ENCODE peak calls at places on chromosomes 13 and 19, in four cellular contexts. One of them, this sample, is unnamed.

GRCh38 chr13:34469212-34469983 is 472.7 kb upstream of the NBEA start:
- DNase-seq in colonic mucosa: no peak
- DNase-seq in Calu3: peak
- DNase-seq in cardiac fibroblast: peak
- DNase-seq in this sample: no peak

GRCh38 chr19:48218964-48219363 is 36.7 kb downstream of the CARD8 start:
- DNase-seq in colonic mucosa: no peak
- DNase-seq in cardiac fibroblast: peak
- DNase-seq in Calu3: no peak
- DNase-seq in this sample: no peak

GRCh38 chr19:32921624-32922023 is 50.1 kb downstream of the CEP89 start:
- DNase-seq in Calu3: no peak
- DNase-seq in cardiac fibroblast: no peak
- DNase-seq in colonic mucosa: no peak
- DNase-seq in this sample: no peak

GRCh38 chr13:27975579-27976361 is 6.7 kb upstream of the CDX2 start:
- DNase-seq in colonic mucosa: no peak
- DNase-seq in Calu3: no peak
- DNase-seq in cardiac fibroblast: no peak
- DNase-seq in this sample: peak

GRCh38 chr13:93794197-93794885 is 567.7 kb downstream of the GPC6 start:
- DNase-seq in colonic mucosa: no peak
- DNase-seq in Calu3: no peak
- DNase-seq in cardiac fibroblast: no peak
- DNase-seq in this sample: no peak

GRCh38 chr13:21322988-21323387 is 136.1 kb downstream of the ZDHHC20 start:
- DNase-seq in Calu3: no peak
- DNase-seq in cardiac fibroblast: no peak
- DNase-seq in colonic mucosa: no peak
- DNase-seq in this sample: no peak

GRCh38 chr19:7326105-7326877 is 22.4 kb upstream of the ARHGEF18 start:
- DNase-seq in cardiac fibroblast: peak
- DNase-seq in colonic mucosa: peak
- DNase-seq in Calu3: no peak
- DNase-seq in this sample: no peak

GRCh38 chr13:104534847-104535246 is 1468.6 kb upstream of the SLC10A2 start:
- DNase-seq in colonic mucosa: peak
- DNase-seq in Calu3: no peak
- DNase-seq in cardiac fibroblast: no peak
- DNase-seq in this sample: no peak

GRCh38 chr13:28718538-28719226 is at the start of gene SLC46A3:
- DNase-seq in Calu3: peak
- DNase-seq in cardiac fibroblast: peak
- DNase-seq in colonic mucosa: peak
- DNase-seq in this sample: peak

GRCh38 chr13:39956036-39956435 is 300.6 kb downstream of the COG6 start:
- DNase-seq in cardiac fibroblast: no peak
- DNase-seq in colonic mucosa: no peak
- DNase-seq in Calu3: no peak
- DNase-seq in this sample: no peak

GRCh38 chr19:55418185-55418584 is 10.6 kb upstream of the UBE2S start:
- DNase-seq in colonic mucosa: peak
- DNase-seq in cardiac fibroblast: peak
- DNase-seq in Calu3: peak
- DNase-seq in this sample: no peak

GRCh38 chr19:7852851-7853759 is 21.1 kb downstream of the PRR36 start:
- DNase-seq in cardiac fibroblast: peak
- DNase-seq in Calu3: peak
- DNase-seq in colonic mucosa: peak
- DNase-seq in this sample: no peak

GRCh38 chr13:35894636-35895035 is 236.5 kb downstream of the DCLK1 start:
- DNase-seq in Calu3: no peak
- DNase-seq in colonic mucosa: no peak
- DNase-seq in cardiac fibroblast: no peak
- DNase-seq in this sample: no peak

GRCh38 chr19:5364674-5365073 is 24.1 kb upstream of the PTPRS start:
- DNase-seq in colonic mucosa: no peak
- DNase-seq in Calu3: no peak
- DNase-seq in cardiac fibroblast: no peak
- DNase-seq in this sample: no peak

GRCh38 chr13:41858783-41859182 is 102.1 kb downstream of the VWA8 start:
- DNase-seq in cardiac fibroblast: no peak
- DNase-seq in Calu3: no peak
- DNase-seq in colonic mucosa: no peak
- DNase-seq in this sample: no peak

GRCh38 chr13:97307882-97308624 is 85.9 kb downstream of the MBNL2 start:
- DNase-seq in Calu3: peak
- DNase-seq in colonic mucosa: no peak
- DNase-seq in cardiac fibroblast: peak
- DNase-seq in this sample: no peak

GRCh38 chr19:11191273-11191755 is 6.0 kb downstream of the KANK2 start:
- DNase-seq in Calu3: no peak
- DNase-seq in colonic mucosa: peak
- DNase-seq in cardiac fibroblast: peak
- DNase-seq in this sample: peak

GRCh38 chr19:17902701-17903100 is 30.1 kb upstream of the CCDC124 start:
- DNase-seq in colonic mucosa: no peak
- DNase-seq in Calu3: no peak
- DNase-seq in cardiac fibroblast: peak
- DNase-seq in this sample: no peak

GRCh38 chr13:105410602-105411001 is 1124.9 kb downstream of the EFNB2 start:
- DNase-seq in Calu3: peak
- DNase-seq in colonic mucosa: peak
- DNase-seq in cardiac fibroblast: peak
- DNase-seq in this sample: no peak

GRCh38 chr19:33098023-33098652 is 17.2 kb downstream of the GPATCH1 start:
- DNase-seq in Calu3: peak
- DNase-seq in cardiac fibroblast: no peak
- DNase-seq in colonic mucosa: no peak
- DNase-seq in this sample: no peak

GRCh38 chr19:13117772-13118423 is at the start of gene NACC1:
- DNase-seq in Calu3: peak
- DNase-seq in colonic mucosa: peak
- DNase-seq in cardiac fibroblast: peak
- DNase-seq in this sample: peak

GRCh38 chr13:102914629-102914935 is 68.8 kb downstream of the ERCC5 start:
- DNase-seq in colonic mucosa: no peak
- DNase-seq in cardiac fibroblast: no peak
- DNase-seq in Calu3: no peak
- DNase-seq in this sample: no peak

GRCh38 chr19:15532779-15533521 is 24.6 kb downstream of the CYP4F22 start:
- DNase-seq in colonic mucosa: no peak
- DNase-seq in Calu3: no peak
- DNase-seq in cardiac fibroblast: no peak
- DNase-seq in this sample: no peak

GRCh38 chr13:92197669-92198068 is 799.2 kb downstream of the GPC5 start:
- DNase-seq in Calu3: no peak
- DNase-seq in colonic mucosa: no peak
- DNase-seq in cardiac fibroblast: peak
- DNase-seq in this sample: no peak
- TF ChIP-seq CTCF in Calu3: no peak
- TF ChIP-seq CTCF in colonic mucosa: no peak
- TF ChIP-seq CTCF in cardiac fibroblast: no peak
- TF ChIP-seq CTCF in this sample: no peak

GRCh38 chr19:39399684-39400465 is 6.8 kb upstream of the ZFP36 start:
- DNase-seq in colonic mucosa: no peak
- DNase-seq in Calu3: no peak
- DNase-seq in cardiac fibroblast: no peak
- DNase-seq in this sample: no peak

GRCh38 chr19:39402417-39403297 is 4.0 kb upstream of the ZFP36 start:
- DNase-seq in cardiac fibroblast: peak
- DNase-seq in Calu3: peak
- DNase-seq in colonic mucosa: peak
- DNase-seq in this sample: peak

GRCh38 chr19:39403331-39404312 is 3.0 kb upstream of the ZFP36 start:
- DNase-seq in Calu3: peak
- DNase-seq in cardiac fibroblast: peak
- DNase-seq in colonic mucosa: peak
- DNase-seq in this sample: peak

GRCh38 chr19:39400997-39401548 is 5.6 kb upstream of the ZFP36 start:
- DNase-seq in cardiac fibroblast: no peak
- DNase-seq in colonic mucosa: no peak
- DNase-seq in Calu3: no peak
- DNase-seq in this sample: no peak

GRCh38 chr19:39401549-39402416 is 4.9 kb upstream of the ZFP36 start:
- DNase-seq in cardiac fibroblast: peak
- DNase-seq in colonic mucosa: peak
- DNase-seq in Calu3: peak
- DNase-seq in this sample: no peak
- TF ChIP-seq CTCF in cardiac fibroblast: no peak
- TF ChIP-seq CTCF in colonic mucosa: no peak
- TF ChIP-seq CTCF in Calu3: no peak
- TF ChIP-seq CTCF in this sample: no peak

GRCh38 chr19:36574762-36575161 is 1.7 kb upstream of the ZNF529 start:
- DNase-seq in cardiac fibroblast: no peak
- DNase-seq in colonic mucosa: no peak
- DNase-seq in Calu3: no peak
- DNase-seq in this sample: no peak

GRCh38 chr19:36577271-36577996 is 4.3 kb upstream of the ZNF529 start:
- DNase-seq in cardiac fibroblast: no peak
- DNase-seq in Calu3: no peak
- DNase-seq in colonic mucosa: no peak
- DNase-seq in this sample: no peak

GRCh38 chr19:36572593-36573019 is 486 bp downstream of the ZNF529 start:
- DNase-seq in cardiac fibroblast: no peak
- DNase-seq in Calu3: no peak
- DNase-seq in colonic mucosa: no peak
- DNase-seq in this sample: no peak

GRCh38 chr19:36573948-36574726 is 1.0 kb upstream of the ZNF529 start:
- DNase-seq in colonic mucosa: no peak
- DNase-seq in Calu3: peak
- DNase-seq in cardiac fibroblast: peak
- DNase-seq in this sample: no peak

GRCh38 chr19:36573020-36573947 is at the start of gene ZNF529:
- DNase-seq in cardiac fibroblast: peak
- DNase-seq in Calu3: peak
- DNase-seq in colonic mucosa: peak
- DNase-seq in this sample: peak
- TF ChIP-seq CTCF in cardiac fibroblast: no peak
- TF ChIP-seq CTCF in Calu3: no peak
- TF ChIP-seq CTCF in colonic mucosa: no peak
- TF ChIP-seq CTCF in this sample: no peak

GRCh38 chr13:110445722-110446569 is 115.6 kb downstream of the RAB20 start:
- DNase-seq in colonic mucosa: no peak
- DNase-seq in cardiac fibroblast: no peak
- DNase-seq in Calu3: no peak
- DNase-seq in this sample: no peak

GRCh38 chr13:110445183-110445582 is 116.3 kb downstream of the RAB20 start:
- DNase-seq in Calu3: no peak
- DNase-seq in colonic mucosa: no peak
- DNase-seq in cardiac fibroblast: no peak
- DNase-seq in this sample: no peak

GRCh38 chr13:110443633-110444225 is 117.8 kb downstream of the RAB20 start:
- DNase-seq in colonic mucosa: no peak
- DNase-seq in cardiac fibroblast: no peak
- DNase-seq in Calu3: no peak
- DNase-seq in this sample: no peak

GRCh38 chr13:110442946-110443632 is 118.4 kb downstream of the RAB20 start:
- DNase-seq in colonic mucosa: no peak
- DNase-seq in cardiac fibroblast: peak
- DNase-seq in Calu3: no peak
- DNase-seq in this sample: no peak

DNA sequence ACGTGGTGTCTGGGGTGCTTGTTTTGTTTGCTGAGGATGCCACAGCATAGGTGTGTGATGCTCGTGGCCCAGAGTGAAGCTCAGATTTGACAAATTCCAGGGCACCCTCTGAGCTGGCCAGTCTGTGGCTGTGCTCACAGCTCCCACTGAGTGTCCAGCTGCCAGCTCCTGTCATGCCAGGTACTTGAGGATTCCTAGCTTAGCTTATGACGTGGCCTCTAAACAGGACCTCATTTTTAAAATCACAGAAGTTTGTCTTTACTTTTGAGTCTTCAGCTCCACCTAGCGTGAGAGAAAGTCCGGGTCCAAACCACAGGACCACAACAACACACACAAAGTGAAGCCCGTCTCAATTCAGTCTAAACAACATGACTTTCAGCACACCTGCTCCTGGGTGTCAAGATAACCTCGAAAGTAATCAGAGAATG is 117.3 kb downstream of the RAB20 start:
- DNase-seq in Calu3: peak
- DNase-seq in colonic mucosa: no peak
- DNase-seq in cardiac fibroblast: peak
- DNase-seq in this sample: no peak
- TF ChIP-seq CTCF in Calu3: no peak
- TF ChIP-seq CTCF in colonic mucosa: no peak
- TF ChIP-seq CTCF in cardiac fibroblast: peak
- TF ChIP-seq CTCF in this sample: peak